ENCODE peak calls at places on chromosome 5, in four cellular contexts. I, A, M and T are unnamed samples. For H3K4me1 and H3K9me3, the result is how much of the 10 kb centered on the place peaks cover.

GRCh38 chr5:66903709-66904108 is 292.9 kb downstream of the CD180 start:
- DNase-seq in I (no peak), A (no peak), M (no peak), T (no peak)

GRCh38 chr5:138274189-138274853 is at the start of gene GFRA3:
- DNase-seq in I (no peak), A (no peak), M (no peak), T (no peak)

GRCh38 chr5:3027866-3028635 is 276.6 kb upstream of the IRX2 start:
- DNase-seq in I (no peak), A (no peak), M (no peak), T (no peak)

GRCh38 chr5:54243483-54244080 is 66.8 kb downstream of the ARL15 start:
- DNase-seq in I (peak), A (peak), M (peak), T (peak)

GRCh38 chr5:138789771-138790242 is 36.6 kb downstream of the CTNNA1 start:
- DNase-seq in I (no peak), A (no peak), M (peak), T (peak)

GRCh38 chr5:28523887-28524637 is 1485.7 kb upstream of the CDH9 start:
- DNase-seq in I (no peak), A (no peak), M (no peak), T (peak)

GRCh38 chr5:88684136-88684500 is 198.9 kb downstream of the MEF2C start:
- DNase-seq in I (no peak), A (no peak), M (no peak), T (peak)

GRCh38 chr5:168939887-168940534 is 360.8 kb upstream of the PANK3 start:
- DNase-seq in I (no peak), A (no peak), M (no peak), T (peak)

GRCh38 chr5:90865194-90865593 is 306.6 kb downstream of the ADGRV1 start:
- DNase-seq in I (no peak), A (no peak), M (no peak), T (no peak)

GRCh38 chr5:96177303-96177869 is 215.7 kb upstream of the ELL2 start:
- DNase-seq in I (no peak), A (no peak), M (peak), T (no peak)

GRCh38 chr5:170330568-170331054 is 33.0 kb upstream of the LCP2 start:
- DNase-seq in I (no peak), A (no peak), M (no peak), T (no peak)

GRCh38 chr5:167582263-167582662 is 709.2 kb upstream of the WWC1 start:
- DNase-seq in I (no peak), A (no peak), M (no peak), T (no peak)

GRCh38 chr5:171437286-171437821 is 17.9 kb downstream of the FGF18 start:
- DNase-seq in I (no peak), A (no peak), M (no peak), T (no peak)

GRCh38 chr5:140043508-140043872 is 391 bp upstream of the NRG2 start:
- DNase-seq in I (peak), A (no peak), M (no peak), T (no peak)

GRCh38 chr5:166942948-166943347 is 1348.5 kb upstream of the WWC1 start:
- DNase-seq in I (no peak), A (no peak), M (no peak), T (no peak)

GRCh38 chr5:76046761-76047160 is 36.4 kb upstream of the SV2C start:
- DNase-seq in I (no peak), A (no peak), M (no peak), T (no peak)

GRCh38 chr5:457195-457961 is 14.4 kb downstream of the EXOC3 start:
- DNase-seq in I (no peak), A (peak), M (no peak), T (no peak)

GRCh38 chr5:113221294-113222176 is 213.3 kb downstream of the TSSK1B start:
- DNase-seq in I (no peak), A (no peak), M (no peak), T (no peak)

GRCh38 chr5:37882636-37883035 is 42.8 kb upstream of the GDNF start:
- DNase-seq in I (no peak), A (no peak), M (no peak), T (no peak)

GRCh38 chr5:88829053-88829452 is 53.9 kb downstream of the MEF2C start:
- DNase-seq in I (peak), A (no peak), M (no peak), T (no peak)

DNA sequence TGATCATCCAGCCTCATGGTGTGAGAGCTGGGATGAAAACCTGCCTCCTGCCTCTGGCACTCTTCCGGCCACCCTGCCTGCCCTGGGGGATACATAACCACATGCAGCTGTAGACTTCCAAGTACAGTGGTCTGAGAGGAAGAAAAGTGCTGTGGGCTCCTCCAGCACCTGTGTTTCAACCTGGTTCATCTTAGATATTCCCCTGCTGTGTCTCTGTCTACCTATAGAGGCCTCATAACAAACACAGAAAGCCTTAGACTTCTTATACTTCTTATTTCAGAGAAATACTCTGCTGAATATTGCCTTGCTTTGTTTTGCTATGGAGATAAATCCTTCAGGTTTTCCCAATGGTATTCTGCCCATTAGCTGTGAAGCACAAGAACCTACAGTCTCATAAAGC is 19.6 kb upstream of the TNFAIP8 start:
- DNase-seq in I (no peak), A (no peak), M (no peak), T (no peak)
- H3K4me1 ChIP-seq in I (under half), A (under half), M (under half), T (under half)

DNA sequence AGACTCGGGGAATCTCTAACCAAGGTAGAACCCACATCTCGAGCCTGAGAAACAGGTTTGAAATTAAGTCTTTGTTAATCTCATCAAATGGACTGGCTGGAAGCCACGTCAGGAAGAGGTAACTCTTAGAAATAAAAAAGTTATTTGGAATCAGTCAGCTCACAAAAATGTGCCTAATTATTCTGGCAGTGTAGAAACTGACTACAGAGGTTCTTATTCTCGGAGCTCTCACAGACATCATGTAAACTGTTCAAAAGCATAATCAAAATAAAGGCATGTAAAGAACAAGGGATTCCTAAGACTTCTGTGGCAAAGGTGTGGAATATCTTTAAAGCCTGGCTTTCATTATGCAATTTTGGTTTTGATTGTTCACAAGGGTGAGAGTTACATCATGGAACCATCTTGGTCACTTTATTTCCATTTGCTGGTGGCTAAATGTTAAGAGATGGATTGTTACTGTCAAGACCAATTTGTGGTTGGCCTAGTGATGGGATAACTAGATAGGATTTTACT is 85.1 kb downstream of the OTULIN start:
- DNase-seq in I (no peak), A (no peak), M (no peak), T (no peak)
- H3K9me3 ChIP-seq in I (under half), A (under half), M (under half), T (under half)

GRCh38 chr5:93303291-93303691 is 277.7 kb downstream of the NR2F1-AS1 start:
- DNase-seq in I (no peak), A (no peak), M (no peak), T (no peak)
- H3K4me1 ChIP-seq in I (under half), A (under half), M (under half), T (under half)

GRCh38 chr5:8473827-8474568 is 605.0 kb downstream of the MTRR start:
- DNase-seq in I (no peak), A (no peak), M (no peak), T (no peak)
- H3K9me3 ChIP-seq in I (under half), A (under half), M (under half), T (under half)